ENCODE peak calls at places on chromosome 13, in nine cellular contexts. W is gastrocnemius medialis; Y is COR-L47; E is iris pigment epithelial cell; X is NCI-H748 treated with DMSO at 0.1 percent for 48 hours; V is activated CD4-positive, alpha-beta T cell treated with anti-CD3 and anti-CD28 coated beads for 24 hours; U is hepatocyte; F is NCI-H510A; D is activated naive CD8-positive, alpha-beta T cell treated with anti-CD3 and anti-CD28 coated beads for 36 hours. C is an unnamed sample.

GRCh38 chr13:23372264-23372905 is 61.1 kb downstream of the SACS start:
- DNase-seq in D (no peak), F (no peak), V (no peak), Y (no peak), X (no peak), U (no peak), E (peak; percentile 57), W (no peak), C (no peak)

GRCh38 chr13:61695147-61695546 is 279.5 kb upstream of the PCDH20 start:
- DNase-seq in D (no peak), V (no peak), U (no peak), E (no peak), W (no peak), F (no peak), Y (no peak), X (no peak), C (no peak)

GRCh38 chr13:94009696-94010095 is 469.8 kb downstream of the DCT start:
- DNase-seq in V (no peak), F (no peak), W (no peak), E (peak; percentile 72), X (no peak), D (no peak), Y (no peak), U (no peak), C (no peak)

GRCh38 chr13:99263386-99263785 is 5.2 kb upstream of the GPR18 start:
- DNase-seq in Y (no peak), V (no peak), U (no peak), W (no peak), D (no peak), F (no peak), X (no peak), E (no peak), C (no peak)

GRCh38 chr13:34347784-34348573 is 530.0 kb downstream of the RFC3 start:
- DNase-seq in U (peak; percentile 72), F (peak; percentile 59), W (no peak), E (no peak), D (no peak), Y (peak; percentile 31), V (no peak), X (peak; percentile 95), C (peak; percentile 64)

GRCh38 chr13:32225494-32225931 is 89.7 kb downstream of the ZAR1L start:
- DNase-seq in D (no peak), X (no peak), W (no peak), E (peak; percentile 89), Y (no peak), V (no peak), F (no peak), U (no peak), C (no peak)

GRCh38 chr13:50448535-50448981 is 394.9 kb downstream of the DLEU7 start:
- DNase-seq in Y (peak; percentile 77), D (no peak), U (no peak), E (no peak), W (no peak), X (no peak), F (peak; percentile 8), V (no peak), C (no peak)

GRCh38 chr13:67023088-67023893 is 206.8 kb downstream of the PCDH9 start:
- DNase-seq in F (no peak), U (no peak), X (peak; percentile 84), W (no peak), V (no peak), E (peak; percentile 97), D (no peak), Y (peak; percentile 16), C (no peak)

GRCh38 chr13:24161980-24162517 is 1.5 kb downstream of the SPATA13 start:
- DNase-seq in V (no peak), X (no peak), E (no peak), U (no peak), Y (no peak), W (no peak), D (no peak), F (no peak), C (no peak)

GRCh38 chr13:111287201-111287600 is 33.2 kb upstream of the TEX29 start:
- DNase-seq in F (no peak), V (no peak), U (no peak), Y (no peak), X (no peak), W (no peak), D (no peak), E (no peak), C (no peak)

GRCh38 chr13:76758257-76758656 is 127.9 kb downstream of the KCTD12 start:
- DNase-seq in W (no peak), F (no peak), Y (no peak), U (no peak), E (peak; percentile 26), V (no peak), D (no peak), X (no peak), C (no peak)

GRCh38 chr13:76928456-76928855 is 19.9 kb upstream of the ACOD1 start:
- DNase-seq in W (no peak), E (no peak), Y (no peak), V (no peak), U (peak; percentile 25), X (no peak), D (no peak), F (no peak), C (no peak)

GRCh38 chr13:60431108-60431700 is 34.2 kb downstream of the TDRD3 start:
- DNase-seq in V (peak; percentile 2), D (no peak), X (peak; percentile 80), F (no peak), Y (peak; percentile 60), U (peak; percentile 69), W (no peak), E (peak; percentile 71), C (no peak)

GRCh38 chr13:32622827-32623226 is 36.6 kb downstream of the PDS5B start:
- DNase-seq in D (no peak), V (no peak), W (no peak), F (no peak), Y (no peak), U (no peak), X (no peak), E (no peak), C (no peak)

GRCh38 chr13:41144576-41144975 is 12.0 kb upstream of the KBTBD6 start:
- DNase-seq in E (peak; percentile 77), D (no peak), U (no peak), V (no peak), X (no peak), W (no peak), F (no peak), Y (no peak), C (no peak)

GRCh38 chr13:34571716-34572115 is 370.4 kb upstream of the NBEA start:
- DNase-seq in W (no peak), F (no peak), E (no peak), U (no peak), D (no peak), Y (no peak), V (no peak), X (no peak), C (no peak)

GRCh38 chr13:62919491-62919890 is 1503.8 kb upstream of the PCDH20 start:
- DNase-seq in U (no peak), E (no peak), D (no peak), Y (no peak), V (no peak), W (no peak), X (no peak), F (no peak), C (no peak)

GRCh38 chr13:87274209-87274819 is 396.9 kb upstream of the SLITRK5 start:
- DNase-seq in Y (peak; percentile 58), D (peak; percentile 1), X (peak; percentile 69), V (peak; percentile 9), E (peak; percentile 28), W (no peak), U (peak; percentile 79), F (peak; percentile 28), C (no peak)

GRCh38 chr13:32964987-32965386 is 51.2 kb upstream of the KL start:
- DNase-seq in X (no peak), E (no peak), U (no peak), V (no peak), Y (no peak), W (no peak), D (no peak), F (no peak), C (no peak)

GRCh38 chr13:66520511-66521390 is 709.4 kb downstream of the PCDH9 start:
- DNase-seq in W (no peak), U (no peak), X (no peak), F (no peak), Y (no peak), E (no peak), D (no peak), V (no peak), C (no peak)

GRCh38 chr13:100485265-100485664 is 103.3 kb downstream of the GGACT start:
- DNase-seq in E (no peak), U (no peak), W (no peak), X (no peak), V (no peak), D (no peak), F (no peak), Y (no peak), C (no peak)

GRCh38 chr13:99900960-99901359 is 70.6 kb downstream of the ZIC5 start:
- DNase-seq in W (no peak), U (no peak), Y (no peak), F (no peak), D (no peak), V (no peak), X (no peak), E (no peak), C (no peak)

GRCh38 chr13:78060966-78061365 is 142.3 kb upstream of the EDNRB start:
- DNase-seq in U (no peak), D (no peak), V (no peak), Y (no peak), X (no peak), F (no peak), W (no peak), E (no peak), C (no peak)

GRCh38 chr13:30745917-30746686 is 10.8 kb downstream of the ALOX5AP start:
- DNase-seq in W (peak; percentile 30), Y (no peak), V (no peak), E (no peak), X (no peak), U (peak; percentile 24), D (no peak), F (no peak), C (no peak)

GRCh38 chr13:27960362-27961226 is 8.5 kb downstream of the CDX2 start:
- DNase-seq in U (peak; percentile 88), Y (peak; percentile 54), V (no peak), E (peak; percentile 41), W (no peak), X (peak; percentile 91), D (peak; percentile 55), F (peak; percentile 46), C (peak; percentile 32)

GRCh38 chr13:51912091-51912490 is 50.3 kb downstream of the CCDC70 start:
- DNase-seq in X (peak; percentile 68), Y (peak; percentile 64), V (no peak), W (no peak), E (no peak), U (no peak), D (no peak), F (no peak), C (peak; percentile 54)

GRCh38 chr13:113049981-113050380 is 55.6 kb upstream of the F7 start:
- DNase-seq in Y (no peak), W (no peak), X (no peak), E (no peak), V (no peak), D (no peak), F (no peak), U (no peak), C (no peak)

GRCh38 chr13:76903544-76904162 is 17.4 kb upstream of the KCTD12 start:
- DNase-seq in W (peak; percentile 43), Y (peak; percentile 54), F (no peak), D (peak; percentile 50), V (peak; percentile 53), E (peak; percentile 85), U (peak; percentile 86), X (peak; percentile 65), C (peak; percentile 52)

GRCh38 chr13:80814541-80814940 is 473.6 kb upstream of the SPRY2 start:
- DNase-seq in X (no peak), W (no peak), D (no peak), E (peak; percentile 15), U (no peak), V (no peak), F (no peak), Y (no peak), C (no peak)

GRCh38 chr13:69545500-69546025 is 562.1 kb upstream of the ATXN8OS start:
- DNase-seq in Y (no peak), E (no peak), F (no peak), W (no peak), V (no peak), D (no peak), X (peak; percentile 41), U (no peak), C (no peak)

GRCh38 chr13:103282571-103283450 is 216.6 kb upstream of the SLC10A2 start:
- DNase-seq in Y (no peak), V (no peak), X (no peak), E (peak; percentile 93), F (no peak), D (no peak), U (peak; percentile 30), W (no peak), C (no peak)

C was measured in prostate gland.